ENCODE peak calls at places on chromosomes 6 and 20, in nine cellular contexts. S is brain microvascular endothelial cell; M is CD8-positive, alpha-beta memory T cell; F is sigmoid colon; T is GM23248; Q is Panc1; V is adipocyte; K is HL-60; P is stomach. Y is an unnamed sample. For H3K27me3, the result is how much of the 10 kb centered on the place peaks cover.

GRCh38 chr6:37078814-37079213 is 73.4 kb downstream of the FGD2 start:
- DNase-seq in S (no peak), T (peak), V (no peak), M (no peak), F (no peak), P (no peak), Q (no peak), K (no peak), Y (no peak)

GRCh38 chr20:38228436-38228835 is 32.1 kb downstream of the KIAA1755 start:
- DNase-seq in K (no peak), F (no peak), S (no peak), V (no peak), Q (no peak), T (no peak), M (no peak), P (no peak), Y (no peak)

GRCh38 chr6:11789754-11790153 is 11.2 kb upstream of the ADTRP start:
- DNase-seq in F (no peak), S (no peak), V (no peak), P (no peak), T (no peak), Q (no peak), M (no peak), K (no peak), Y (no peak)

GRCh38 chr6:128738112-128738511 is 144.8 kb upstream of the LAMA2 start:
- DNase-seq in T (no peak), F (no peak), V (no peak), Q (no peak), K (no peak), M (no peak), S (no peak), P (no peak), Y (no peak)

GRCh38 chr6:78583079-78583478 is 284.3 kb upstream of the IRAK1BP1 start:
- DNase-seq in P (no peak), T (no peak), M (no peak), S (no peak), F (no peak), V (no peak), Q (no peak), K (no peak), Y (no peak)

GRCh38 chr6:153705429-153705828 is 333.6 kb upstream of the OPRM1 start:
- DNase-seq in K (no peak), T (no peak), F (no peak), V (no peak), M (no peak), P (no peak), S (no peak), Q (no peak), Y (no peak)

GRCh38 chr6:89184344-89184743 is 32.8 kb downstream of the GABRR1 start:
- DNase-seq in T (no peak), P (no peak), M (no peak), V (no peak), Q (no peak), F (no peak), K (no peak), S (no peak), Y (no peak)

GRCh38 chr6:113381232-113381631 is 475.9 kb upstream of the MARCKS start:
- DNase-seq in K (no peak), S (no peak), T (no peak), Q (no peak), M (no peak), V (no peak), F (no peak), P (no peak), Y (no peak)

GRCh38 chr6:144718431-144718830 is 433.3 kb downstream of the UTRN start:
- DNase-seq in P (no peak), S (peak), V (no peak), K (no peak), F (no peak), M (no peak), T (peak), Q (no peak), Y (no peak)

GRCh38 chr6:37622639-37623038 is 75.0 kb downstream of the MDGA1 start:
- DNase-seq in P (no peak), V (no peak), K (no peak), F (peak), M (no peak), T (no peak), Q (no peak), S (no peak), Y (no peak)

GRCh38 chr6:49918787-49919186 is 45.2 kb downstream of the DEFB114 start:
- DNase-seq in F (no peak), S (no peak), P (no peak), T (no peak), Q (no peak), V (no peak), K (no peak), M (no peak), Y (no peak)

GRCh38 chr20:59148713-59149493 is 14.7 kb upstream of the ZNF831 start:
- DNase-seq in K (no peak), M (peak), F (no peak), T (no peak), P (no peak), Q (no peak), S (no peak), V (no peak), Y (no peak)

GRCh38 chr6:20021795-20022194 is 184.6 kb downstream of the ID4 start:
- DNase-seq in V (no peak), M (no peak), F (no peak), P (no peak), Q (no peak), S (no peak), T (no peak), K (no peak), Y (no peak)

GRCh38 chr6:169095153-169095552 is 158.5 kb downstream of the THBS2 start:
- DNase-seq in S (no peak), P (no peak), T (no peak), V (no peak), Q (no peak), M (no peak), F (no peak), K (no peak), Y (no peak)

GRCh38 chr6:14001329-14002012 is 76.7 kb downstream of the RNF182 start:
- DNase-seq in S (peak), M (no peak), T (peak), Q (peak), V (peak), F (no peak), P (no peak), K (no peak), Y (peak)

GRCh38 chr6:96836579-96837137 is 619 bp downstream of the GPR63 start:
- DNase-seq in P (no peak), V (peak), S (peak), F (no peak), K (peak), Q (no peak), T (peak), M (no peak), Y (peak)

GRCh38 chr6:37020426-37021211 is 15.2 kb downstream of the FGD2 start:
- DNase-seq in V (no peak), P (peak), S (no peak), K (no peak), M (no peak), F (no peak), T (no peak), Q (no peak), Y (no peak)

GRCh38 chr6:90446164-90446563 is 140.7 kb downstream of the MAP3K7 start:
- DNase-seq in F (no peak), T (no peak), M (no peak), V (no peak), Q (no peak), K (no peak), P (no peak), S (no peak), Y (no peak)

GRCh38 chr6:46648869-46649488 is 3.6 kb downstream of the CYP39A1 start:
- DNase-seq in Q (no peak), P (no peak), S (no peak), M (no peak), K (peak), V (no peak), T (peak), F (no peak), Y (no peak)

GRCh38 chr20:21528870-21529269 is 15.0 kb upstream of the NKX2-2 start:
- DNase-seq in M (no peak), F (no peak), P (no peak), T (no peak), V (no peak), Q (no peak), K (no peak), S (no peak), Y (no peak)

GRCh38 chr6:12516070-12516469 is 200.5 kb upstream of the PHACTR1 start:
- DNase-seq in P (peak), Q (no peak), K (no peak), M (no peak), F (no peak), S (no peak), T (peak), V (peak), Y (no peak)

GRCh38 chr6:89085409-89086012 is 5.0 kb downstream of the PNRC1 start:
- DNase-seq in Q (no peak), T (no peak), P (no peak), V (no peak), S (no peak), F (no peak), K (no peak), M (no peak), Y (no peak)

GRCh38 chr6:133404728-133405127 is 163.6 kb downstream of the EYA4 start:
- DNase-seq in T (no peak), V (no peak), P (no peak), M (no peak), S (no peak), K (no peak), F (no peak), Q (no peak), Y (no peak)

GRCh38 chr20:51383891-51384510 is 158.5 kb downstream of the NFATC2 start:
- DNase-seq in Q (no peak), M (no peak), T (peak), F (peak), V (no peak), K (no peak), S (no peak), P (no peak), Y (no peak)

GRCh38 chr20:48411265-48411664 is 416.5 kb downstream of the PREX1 start:
- DNase-seq in F (no peak), K (no peak), S (no peak), T (no peak), M (no peak), V (no peak), P (no peak), Q (no peak), Y (no peak)
- H3K27me3 ChIP-seq in F (under half), K (under half), S (under half), T (under half), M (under half), V (half or more), P (under half), Q (under half), Y (under half)

GRCh38 chr20:57588596-57588995 is 27.7 kb downstream of the PCK1 start:
- DNase-seq in Q (no peak), M (no peak), F (no peak), P (no peak), S (no peak), K (no peak), T (no peak), V (no peak), Y (no peak)

GRCh38 chr20:57587989-57588377 is 27.1 kb downstream of the PCK1 start:
- DNase-seq in V (no peak), F (no peak), Q (no peak), P (no peak), K (no peak), S (no peak), M (no peak), T (no peak), Y (no peak)

GRCh38 chr20:57586943-57587277 is 26.0 kb downstream of the PCK1 start:
- DNase-seq in T (no peak), V (no peak), K (no peak), F (no peak), Q (no peak), S (no peak), P (no peak), M (no peak), Y (no peak)

GRCh38 chr20:57586370-57586793 is 25.5 kb downstream of the PCK1 start:
- DNase-seq in P (no peak), K (no peak), S (no peak), M (no peak), T (no peak), V (no peak), Q (no peak), F (peak), Y (no peak)

DNA sequence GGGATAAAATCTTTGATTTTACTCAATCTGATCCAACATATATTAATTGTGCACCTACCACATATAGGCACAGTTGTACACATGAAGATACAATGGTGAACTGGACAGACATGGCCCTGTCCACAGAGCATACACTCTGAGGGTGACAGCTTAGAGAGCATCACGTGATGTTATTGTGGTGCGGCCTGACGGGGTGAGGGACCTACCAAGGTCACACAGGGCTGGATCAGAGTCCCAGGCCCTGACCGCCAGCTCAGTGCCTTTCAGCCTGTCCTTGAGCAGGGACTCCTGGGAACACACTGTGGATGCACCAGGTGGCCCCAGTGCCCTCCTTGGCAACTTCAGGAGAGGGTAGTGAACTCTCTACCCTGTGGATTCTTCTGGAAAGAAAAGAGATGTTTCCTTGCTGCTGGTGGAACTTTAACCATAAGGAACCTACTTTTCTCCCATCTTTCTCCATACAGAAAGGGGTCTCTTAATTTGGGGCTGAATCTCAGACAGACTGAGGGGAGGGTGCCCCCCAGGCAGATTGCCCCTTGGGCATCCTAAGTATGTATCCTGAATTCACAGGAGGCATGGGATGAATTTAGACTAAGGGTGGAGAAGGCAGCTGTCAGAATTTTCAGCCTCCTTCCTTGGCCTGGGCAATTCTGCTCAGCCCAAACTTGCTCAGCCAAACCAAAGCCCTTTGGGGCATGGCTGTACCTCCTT is 26.5 kb downstream of the PCK1 start:
- DNase-seq in T (no peak), K (no peak), Q (no peak), S (no peak), M (no peak), F (no peak), V (no peak), P (no peak), Y (no peak)
- H3K27me3 ChIP-seq in T (under half), K (under half), Q (under half), S (under half), M (under half), F (under half), V (half or more), P (under half), Y (under half)

GRCh38 chr20:63041776-63042175 is 35.0 kb upstream of the BHLHE23 start:
- DNase-seq in Q (no peak), F (no peak), M (no peak), T (no peak), P (no peak), V (no peak), S (no peak), K (no peak), Y (no peak)
- H3K27me3 ChIP-seq in Q (under half), F (under half), M (under half), T (half or more), P (under half), V (half or more), S (under half), K (under half), Y (half or more)

GRCh38 chr6:3753228-3753795 is 1.8 kb upstream of the PXDC1 start:
- DNase-seq in S (no peak), F (no peak), M (no peak), P (no peak), Q (no peak), K (no peak), V (no peak), T (no peak), Y (no peak)
- H3K27me3 ChIP-seq in S (under half), F (under half), M (under half), P (under half), Q (under half), K (under half), V (under half), T (under half), Y (under half)

GRCh38 chr6:157265186-157265585 is 58.1 kb downstream of the TMEM242 start:
- DNase-seq in F (peak), Q (no peak), M (no peak), S (no peak), K (no peak), V (no peak), P (no peak), T (no peak), Y (no peak)
- H3K27me3 ChIP-seq in F (under half), Q (under half), M (under half), S (under half), K (under half), V (under half), P (under half), T (under half), Y (under half)

GRCh38 chr20:48178607-48179006 is 393.3 kb upstream of the SULF2 start:
- DNase-seq in T (no peak), S (no peak), Q (no peak), M (no peak), P (no peak), F (no peak), V (no peak), K (no peak), Y (no peak)

GRCh38 chr20:48176139-48176538 is 390.9 kb upstream of the SULF2 start:
- DNase-seq in S (no peak), M (no peak), K (no peak), V (no peak), Q (no peak), F (no peak), P (no peak), T (no peak), Y (no peak)

GRCh38 chr20:48177058-48177457 is 391.8 kb upstream of the SULF2 start:
- DNase-seq in P (no peak), Q (no peak), K (no peak), V (no peak), M (no peak), S (no peak), F (no peak), T (no peak), Y (no peak)

GRCh38 chr20:48171626-48172025 is 386.3 kb upstream of the SULF2 start:
- DNase-seq in Q (no peak), K (no peak), P (no peak), V (no peak), T (no peak), M (no peak), F (no peak), S (no peak), Y (no peak)

DNA sequence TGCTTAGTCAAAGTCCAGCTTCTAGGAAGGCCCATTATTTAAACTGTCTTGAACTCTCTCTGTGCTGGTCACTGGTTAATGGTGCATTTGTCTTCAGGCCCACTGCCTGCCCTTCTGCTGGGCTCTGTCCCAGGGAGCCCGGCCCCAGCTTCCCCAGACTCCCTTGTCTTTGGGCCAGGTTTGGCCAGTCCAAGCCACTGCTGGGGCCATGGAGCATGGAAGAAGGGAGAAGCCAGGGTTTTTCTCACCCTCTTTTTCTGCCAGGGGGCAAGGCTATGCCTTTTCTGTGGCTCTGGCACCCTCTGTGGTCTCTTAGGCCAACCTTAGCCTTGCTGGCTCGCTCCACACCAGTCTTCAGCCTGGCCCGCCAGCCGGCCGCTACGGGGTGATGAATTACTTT is 390.0 kb upstream of the SULF2 start:
- DNase-seq in M (no peak), T (no peak), S (no peak), Q (no peak), F (no peak), K (no peak), V (no peak), P (no peak), Y (no peak)
- H3K27me3 ChIP-seq in M (under half), T (under half), S (under half), Q (under half), F (under half), K (under half), V (half or more), P (under half), Y (under half)

GRCh38 chr6:40597301-40597700 is 10.1 kb upstream of the LRFN2 start:
- DNase-seq in V (no peak), K (no peak), Q (no peak), P (no peak), M (no peak), S (no peak), T (no peak), F (no peak), Y (no peak)

GRCh38 chr6:40604082-40604481 is 16.9 kb upstream of the LRFN2 start:
- DNase-seq in F (no peak), Q (no peak), T (no peak), K (no peak), S (no peak), M (no peak), V (no peak), P (no peak), Y (no peak)

DNA sequence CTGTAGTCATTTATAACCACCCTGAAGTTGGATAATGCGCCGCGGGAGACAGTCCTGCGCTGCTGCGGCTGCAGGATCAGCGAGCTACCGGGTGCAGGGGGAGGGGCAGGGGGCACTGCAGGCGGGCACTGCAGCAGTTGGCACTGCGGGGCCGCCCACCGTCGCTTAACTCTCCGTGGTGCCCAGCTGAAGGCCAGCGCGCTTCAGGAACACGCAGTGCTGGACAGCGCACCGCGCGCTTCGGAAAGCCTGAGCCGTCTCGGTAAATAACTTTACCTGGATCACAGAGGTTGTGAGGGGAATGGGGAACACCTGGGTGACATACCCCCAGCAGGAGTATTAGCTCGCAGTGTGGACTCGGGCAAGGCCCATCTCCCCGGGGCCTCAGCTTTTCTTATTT is 12.4 kb upstream of the LRFN2 start:
- DNase-seq in P (peak), K (no peak), F (no peak), S (no peak), T (peak), V (no peak), M (no peak), Q (no peak), Y (no peak)
- H3K27me3 ChIP-seq in P (under half), K (under half), F (under half), S (under half), T (under half), V (half or more), M (under half), Q (under half), Y (under half)

GRCh38 chr6:27293436-27294152 is 18.5 kb downstream of the POM121L2 start:
- DNase-seq in S (peak), Q (peak), T (peak), P (no peak), V (peak), F (no peak), M (no peak), K (no peak), Y (peak)
- H3K27me3 ChIP-seq in S (under half), Q (under half), T (half or more), P (half or more), V (under half), F (under half), M (half or more), K (under half), Y (under half)

GRCh38 chr6:105691064-105691463 is 288.2 kb upstream of the PREP start:
- DNase-seq in P (no peak), M (no peak), V (no peak), S (no peak), F (no peak), T (no peak), Q (no peak), K (peak), Y (no peak)

GRCh38 chr6:105692630-105693212 is 289.8 kb upstream of the PREP start:
- DNase-seq in T (no peak), P (no peak), V (no peak), M (no peak), K (peak), S (no peak), F (no peak), Q (no peak), Y (no peak)

GRCh38 chr6:105691971-105692370 is 289.1 kb upstream of the PREP start:
- DNase-seq in T (no peak), F (no peak), V (no peak), S (no peak), P (no peak), M (no peak), Q (no peak), K (no peak), Y (no peak)

DNA sequence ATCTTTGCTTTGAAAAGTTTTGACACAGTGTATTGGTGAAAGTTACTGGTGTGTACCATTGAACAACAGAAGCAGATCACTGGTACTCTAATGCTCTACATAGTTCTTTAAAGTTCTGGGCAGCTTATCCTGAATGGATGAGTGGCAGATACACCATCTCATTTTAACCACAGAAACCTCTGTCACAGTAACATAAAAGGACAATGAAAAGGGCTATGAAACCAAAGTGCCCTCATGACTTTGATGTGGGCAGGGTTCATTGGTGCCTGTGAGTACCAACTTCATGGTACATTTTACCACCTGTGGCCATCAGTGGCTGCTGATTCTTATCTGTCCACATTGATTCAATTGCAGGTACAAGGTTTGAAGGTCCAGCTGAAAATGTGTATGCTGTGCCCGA is 285.7 kb upstream of the PREP start:
- DNase-seq in M (no peak), S (no peak), K (no peak), Q (no peak), P (no peak), V (no peak), T (no peak), F (no peak), Y (no peak)
- H3K27me3 ChIP-seq in M (under half), S (under half), K (under half), Q (under half), P (under half), V (under half), T (under half), F (under half), Y (under half)

Y was measured in MG63.